ENCODE peak calls at places on chromosomes 4 and X, in five cellular contexts. N is Peyer's patch, H is PC-3, V is iPS DF 6.9, A is endodermal cell. F is an unnamed sample.

GRCh38 chr4:101103381-101104142 is 243.8 kb downstream of the PPP3CA start:
- DNase-seq in A (no peak), H (no peak), N (no peak), V (no peak), F (no peak)

GRCh38 chrX:19811807-19812604 is 75.4 kb downstream of the SH3KBP1 start:
- DNase-seq in A (no peak), H (no peak), N (no peak), V (no peak), F (no peak)

GRCh38 chrX:1578511-1579173 is 12.8 kb upstream of the AKAP17A start:
- DNase-seq in V (no peak), H (no peak), A (no peak), N (no peak), F (no peak)

GRCh38 chr4:635851-636627 is 10.7 kb downstream of the PDE6B start:
- DNase-seq in V (no peak), A (peak; percentile 30), N (no peak), H (no peak), F (no peak)

GRCh38 chr4:174663254-174663653 is 141.0 kb upstream of the HPGD start:
- DNase-seq in A (no peak), N (no peak), V (no peak), H (peak; percentile 16), F (no peak)

GRCh38 chrX:57137481-57137880 is 284 bp upstream of the SPIN2A start:
- DNase-seq in N (no peak), A (no peak), V (no peak), H (no peak), F (no peak)

GRCh38 chr4:61992351-61992750 is 792.2 kb downstream of the ADGRL3 start:
- DNase-seq in N (no peak), H (no peak), V (no peak), A (no peak), F (no peak)

GRCh38 chr4:149194061-149194460 is 621.6 kb downstream of the IQCM start:
- DNase-seq in N (no peak), H (no peak), A (no peak), V (no peak), F (no peak)

DNA sequence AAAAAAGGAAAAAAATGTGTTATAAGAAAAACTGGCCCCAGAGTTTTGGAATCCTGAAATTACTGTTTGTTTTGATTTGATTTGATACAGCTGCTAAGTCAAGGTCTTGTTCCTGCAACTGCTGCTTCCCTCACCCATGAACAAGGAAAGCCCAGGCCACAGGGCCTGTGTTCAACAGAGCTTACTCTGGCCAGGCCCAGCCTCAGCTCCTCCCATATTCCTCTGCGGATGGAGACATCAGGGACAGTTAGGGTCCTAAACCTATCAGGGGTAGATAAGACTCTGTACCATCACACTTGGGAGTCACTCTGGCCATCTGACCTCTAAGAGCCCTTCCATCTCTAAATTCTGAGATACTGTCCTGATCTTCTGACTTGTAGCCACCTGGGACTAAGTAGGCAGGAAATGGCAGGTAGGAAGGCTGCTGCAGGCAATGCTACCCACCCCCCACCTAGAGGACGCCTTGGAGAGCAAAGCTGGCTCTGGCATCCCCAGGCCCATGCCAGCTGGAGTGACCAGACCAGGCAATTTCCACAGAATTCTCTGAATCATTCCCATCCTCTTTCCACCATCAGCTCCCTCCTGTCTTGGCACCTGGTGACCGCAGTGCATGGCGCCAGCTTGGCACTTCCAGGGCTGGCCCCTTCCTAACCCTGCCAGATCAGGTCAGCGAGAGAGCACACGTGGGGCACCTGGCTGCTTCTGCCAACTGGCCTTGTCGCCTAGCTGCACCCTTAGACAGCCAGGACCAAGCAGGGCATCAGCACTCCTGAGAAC is 58.0 kb upstream of the TMEM33 start:
- DNase-seq in N (no peak), H (no peak), V (no peak), A (peak; percentile 47), F (no peak)
- H3K27me3 ChIP-seq in N (peaks cover 57% of the 10 kb centered on the region), H (peaks cover 28% of the 10 kb centered on the region), V (peaks cover 98% of the 10 kb centered on the region), A (peaks cover 100% of the 10 kb centered on the region), F (peaks cover 100% of the 10 kb centered on the region)

DNA sequence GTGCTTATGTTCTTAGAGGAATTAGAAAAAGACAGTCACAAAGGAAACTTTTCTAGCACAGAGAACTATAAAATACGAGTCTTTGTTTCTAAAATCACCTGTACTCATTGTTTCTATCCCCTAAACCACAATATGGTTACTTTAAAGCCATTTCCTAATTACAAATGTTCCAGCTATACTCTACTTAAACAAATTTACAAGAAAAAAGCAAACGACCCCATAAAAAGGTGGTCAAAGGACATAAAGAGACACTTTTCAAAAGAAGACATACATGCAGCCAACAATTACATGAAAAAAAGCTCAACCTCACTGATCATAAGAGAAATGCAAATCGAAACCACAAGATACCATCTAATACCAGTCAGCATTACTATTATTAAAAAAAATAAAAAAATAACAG is 447.3 kb downstream of the RAB28 start:
- DNase-seq in A (no peak), V (no peak), N (no peak), H (no peak), F (no peak)
- H3K27ac ChIP-seq in A (no peak overlapping the region), V (no peak overlapping the region), N (no peak overlapping the region), H (no peak overlapping the region), F (no peak overlapping the region)

GRCh38 chr4:3719836-3720235 is 46.3 kb upstream of the ADRA2C start:
- DNase-seq in V (no peak), N (no peak), A (no peak), H (no peak), F (no peak)

GRCh38 chr4:3720461-3720860 is 45.7 kb upstream of the ADRA2C start:
- DNase-seq in A (no peak), H (no peak), N (no peak), V (no peak), F (no peak)

GRCh38 chr4:3718462-3718861 is 47.7 kb upstream of the ADRA2C start:
- DNase-seq in A (no peak), H (no peak), N (no peak), V (no peak), F (no peak)

GRCh38 chr4:3717241-3717640 is 48.9 kb upstream of the ADRA2C start:
- DNase-seq in N (no peak), A (no peak), V (no peak), H (no peak), F (peak; percentile 2)

DNA sequence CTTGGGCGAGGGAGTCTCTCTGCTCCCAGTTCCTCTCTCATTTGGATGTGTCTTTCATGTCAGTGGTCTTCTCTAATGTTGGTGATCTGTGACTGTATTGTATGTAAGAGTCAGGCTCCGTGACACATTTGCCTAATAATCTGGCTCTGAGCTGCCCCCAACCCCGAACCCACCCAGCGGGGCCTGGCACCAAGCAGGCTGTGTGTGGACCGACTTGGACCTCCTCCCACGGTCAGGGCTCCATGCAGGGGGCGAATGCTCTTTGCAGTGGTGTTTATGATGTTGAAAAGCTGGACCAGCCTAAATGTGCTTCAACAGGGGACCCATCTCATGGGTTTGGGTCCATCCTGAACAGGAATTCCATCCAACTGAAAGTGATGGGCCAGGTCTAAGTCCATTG is 47.0 kb upstream of the ADRA2C start:
- DNase-seq in A (no peak), H (no peak), N (no peak), V (no peak), F (no peak)
- H3K27me3 ChIP-seq in A (peaks cover 2% of the 10 kb centered on the region), H (peaks cover 47% of the 10 kb centered on the region), N (no peaks in the 10 kb centered on the region), V (no peaks in the 10 kb centered on the region), F (peaks cover 39% of the 10 kb centered on the region)

DNA sequence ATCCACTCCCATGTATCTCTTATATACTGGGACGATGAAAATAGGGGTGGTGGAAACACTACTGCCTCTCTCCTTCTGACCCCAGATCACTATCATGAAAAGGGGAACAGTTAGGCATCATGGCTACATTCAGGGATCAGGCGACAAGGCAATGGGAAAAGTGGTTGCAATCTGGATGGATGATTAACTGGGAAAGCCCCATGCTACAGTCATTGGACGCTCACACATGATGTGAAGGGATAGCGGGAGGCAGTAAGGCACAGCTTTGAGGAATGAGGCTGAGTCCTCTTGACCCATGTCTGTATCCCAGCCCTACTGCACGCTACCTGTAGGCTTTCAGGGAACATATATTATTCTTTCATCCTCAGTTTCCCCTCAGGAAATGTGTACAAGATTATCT is 10.2 kb downstream of the GASK1B start:
- DNase-seq in V (no peak), H (no peak), N (no peak), A (no peak), F (no peak)
- H3K27ac ChIP-seq in V (no peak overlapping the region), H (no peak overlapping the region), N (no peak overlapping the region), A (no peak overlapping the region), F (peak overlapping the region; percentile 57)

DNA sequence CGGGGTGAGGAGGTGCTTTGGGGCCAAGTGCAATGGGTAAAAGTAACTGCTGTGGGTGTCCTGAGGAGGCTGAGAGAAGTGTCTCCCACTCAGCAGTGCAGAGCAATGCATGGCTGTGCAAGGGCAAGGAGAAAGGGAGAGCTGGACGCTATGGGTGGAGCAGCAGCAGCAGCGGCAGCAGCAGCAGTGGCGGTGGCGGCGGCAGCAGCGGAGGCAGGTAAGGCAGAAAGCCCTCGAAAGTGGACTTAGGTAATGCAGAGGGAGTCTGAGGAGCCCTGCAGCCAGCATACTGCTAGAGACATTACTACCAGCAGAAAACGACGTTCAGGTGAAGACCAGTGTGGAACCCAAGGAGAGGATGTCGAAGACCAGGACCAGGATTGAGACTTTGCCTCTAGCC is 82.1 kb downstream of the NYX start:
- DNase-seq in H (no peak), V (no peak), N (no peak), A (no peak), F (no peak)
- H3K27me3 ChIP-seq in H (no peaks in the 10 kb centered on the region), V (no peaks in the 10 kb centered on the region), N (no peaks in the 10 kb centered on the region), A (no peaks in the 10 kb centered on the region), F (no peaks in the 10 kb centered on the region)